ENCODE peak calls at places on chromosomes 4 and X, in four cellular contexts. Q is SK-N-SH, W is HCT116, P is K562. L is an unnamed sample.

GRCh38 chr4:114734581-114734980 is 136.0 kb downstream of the UGT8 start:
- DNase-seq in Q (no peak), W (no peak), P (no peak), L (no peak)

GRCh38 chr4:186693159-186693815 is 30.4 kb downstream of the FAT1 start:
- DNase-seq in Q (no peak), W (peak; percentile 33), P (peak; percentile 32), L (no peak)

GRCh38 chr4:8542776-8543525 is 37.2 kb upstream of the GPR78 start:
- DNase-seq in Q (no peak), W (no peak), P (no peak), L (no peak)

GRCh38 chr4:57719451-57719850 is 609.3 kb upstream of the IGFBP7 start:
- DNase-seq in Q (no peak), W (no peak), P (no peak), L (no peak)

GRCh38 chr4:2364654-2365053 is 53.8 kb downstream of the ZFYVE28 start:
- DNase-seq in Q (no peak), W (no peak), P (peak; percentile 95), L (no peak)

GRCh38 chr4:109967798-109968520 is 55.3 kb downstream of the EGF start:
- DNase-seq in Q (no peak), W (no peak), P (no peak), L (no peak)

GRCh38 chr4:122650148-122650547 is 29.3 kb upstream of the IL21 start:
- DNase-seq in Q (no peak), W (no peak), P (no peak), L (no peak)

GRCh38 chrX:54934890-54935289 is 14.3 kb downstream of the TRO start:
- DNase-seq in Q (no peak), W (no peak), P (no peak), L (no peak)

GRCh38 chr4:88320174-88320779 is 35.9 kb upstream of the PPM1K start:
- DNase-seq in Q (no peak), W (no peak), P (no peak), L (no peak)

GRCh38 chrX:110665636-110666035 is 130.0 kb downstream of the CHRDL1 start:
- DNase-seq in Q (peak; percentile 20), W (no peak), P (peak; percentile 8), L (peak; percentile 7)

GRCh38 chr4:84966382-84967291 is at the start of gene WDFY3:
- DNase-seq in Q (peak; percentile 88), W (peak; percentile 71), P (peak; percentile 60), L (peak; percentile 58)

GRCh38 chr4:178255172-178255571 is 812.9 kb upstream of the AGA start:
- DNase-seq in Q (no peak), W (no peak), P (no peak), L (no peak)

GRCh38 chr4:140367738-140368137 is 5.7 kb upstream of the SCOC start:
- DNase-seq in Q (no peak), W (peak; percentile 12), P (no peak), L (no peak)
- TF ChIP-seq ELF1 in Q (no peak), W (no peak), P (no peak), L (no peak)

GRCh38 chr4:176897226-176897625 is 104.5 kb upstream of the VEGFC start:
- DNase-seq in Q (no peak), W (no peak), P (no peak), L (no peak)

GRCh38 chr4:176894498-176894897 is 101.8 kb upstream of the VEGFC start:
- DNase-seq in Q (no peak), W (no peak), P (no peak), L (peak; percentile 12)

GRCh38 chr4:176898791-176899190 is 106.1 kb upstream of the VEGFC start:
- DNase-seq in Q (no peak), W (no peak), P (no peak), L (no peak)

GRCh38 chr4:176896211-176896610 is 103.5 kb upstream of the VEGFC start:
- DNase-seq in Q (no peak), W (no peak), P (no peak), L (no peak)
- TF ChIP-seq ELF1 in Q (no peak), W (no peak), P (no peak), L (no peak)

DNA sequence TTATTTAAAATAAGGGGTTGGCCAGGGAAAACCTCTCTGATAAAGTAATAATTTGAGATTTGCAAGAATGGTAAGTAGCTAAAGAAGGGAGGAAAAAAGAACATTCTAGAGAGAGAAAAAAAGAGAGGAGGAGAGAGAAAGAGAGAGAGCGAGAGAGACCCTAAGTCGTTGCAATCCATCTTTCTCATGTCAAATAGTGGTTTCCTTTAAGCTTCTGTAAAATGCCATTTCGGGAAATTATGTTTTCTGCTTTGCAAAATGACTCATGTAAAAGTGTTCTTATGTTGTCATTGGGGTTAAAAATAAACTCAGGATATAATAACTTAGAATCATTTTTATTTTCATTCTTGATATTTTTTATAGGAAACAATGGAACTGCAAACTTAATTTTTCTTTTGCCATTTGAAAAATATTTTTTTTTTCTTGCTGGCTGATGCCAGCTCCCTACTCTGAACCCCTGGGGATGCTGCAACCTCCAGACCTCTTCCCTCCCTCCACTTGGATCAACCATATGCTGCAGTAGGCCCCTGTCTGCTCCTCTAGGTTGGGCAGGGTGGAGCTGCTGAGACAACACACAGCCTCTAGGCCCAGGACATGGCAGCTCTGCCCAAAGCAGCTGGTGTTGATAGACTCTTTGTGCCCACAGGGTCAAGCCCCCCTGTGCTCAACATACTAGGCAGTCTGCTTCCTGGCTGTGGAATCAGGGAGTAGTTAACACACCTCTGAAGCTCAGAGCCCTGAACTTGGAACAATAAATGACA is 19.7 kb upstream of the CLNK start:
- DNase-seq in Q (no peak), W (no peak), P (no peak), L (no peak)
- TF ChIP-seq ELF1 in Q (no peak), W (no peak), P (no peak), L (no peak)

GRCh38 chr4:77621254-77621653 is 15.6 kb downstream of the CXCL13 start:
- DNase-seq in Q (no peak), W (no peak), P (no peak), L (no peak)

GRCh38 chr4:77617203-77617602 is 11.6 kb downstream of the CXCL13 start:
- DNase-seq in Q (no peak), W (no peak), P (no peak), L (no peak)

GRCh38 chr4:77619408-77619807 is 13.8 kb downstream of the CXCL13 start:
- DNase-seq in Q (no peak), W (no peak), P (no peak), L (no peak)

GRCh38 chr4:77615153-77615552 is 9.5 kb downstream of the CXCL13 start:
- DNase-seq in Q (no peak), W (no peak), P (no peak), L (no peak)

GRCh38 chr4:77618383-77619241 is 13.0 kb downstream of the CXCL13 start:
- DNase-seq in Q (peak; percentile 68), W (peak; percentile 67), P (peak; percentile 63), L (peak; percentile 40)
- TF ChIP-seq ELF1 in Q (no peak), W (no peak), P (no peak), L (no peak)

DNA sequence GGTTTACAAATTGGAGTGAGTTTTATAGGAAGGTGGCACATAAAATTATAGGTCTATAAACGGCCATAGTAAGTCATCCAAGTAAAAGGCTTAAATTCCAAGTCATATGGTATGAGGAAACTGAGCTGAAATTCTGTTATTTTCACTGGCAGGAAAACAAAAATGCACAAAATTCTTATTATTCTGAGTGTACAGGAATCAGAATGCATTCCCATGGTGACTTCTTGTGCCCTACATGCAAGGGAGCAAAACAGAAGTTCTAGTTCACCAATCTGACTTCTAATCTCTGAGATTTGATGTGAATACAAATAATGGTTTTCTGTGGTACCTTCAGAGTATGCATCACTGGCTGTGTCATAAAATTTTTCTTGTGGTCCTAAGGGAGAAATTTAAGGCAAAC is 102.9 kb downstream of the CLCN4 start:
- DNase-seq in Q (no peak), W (no peak), P (no peak), L (no peak)
- TF ChIP-seq ELF1 in Q (no peak), W (no peak), P (no peak), L (no peak)

DNA sequence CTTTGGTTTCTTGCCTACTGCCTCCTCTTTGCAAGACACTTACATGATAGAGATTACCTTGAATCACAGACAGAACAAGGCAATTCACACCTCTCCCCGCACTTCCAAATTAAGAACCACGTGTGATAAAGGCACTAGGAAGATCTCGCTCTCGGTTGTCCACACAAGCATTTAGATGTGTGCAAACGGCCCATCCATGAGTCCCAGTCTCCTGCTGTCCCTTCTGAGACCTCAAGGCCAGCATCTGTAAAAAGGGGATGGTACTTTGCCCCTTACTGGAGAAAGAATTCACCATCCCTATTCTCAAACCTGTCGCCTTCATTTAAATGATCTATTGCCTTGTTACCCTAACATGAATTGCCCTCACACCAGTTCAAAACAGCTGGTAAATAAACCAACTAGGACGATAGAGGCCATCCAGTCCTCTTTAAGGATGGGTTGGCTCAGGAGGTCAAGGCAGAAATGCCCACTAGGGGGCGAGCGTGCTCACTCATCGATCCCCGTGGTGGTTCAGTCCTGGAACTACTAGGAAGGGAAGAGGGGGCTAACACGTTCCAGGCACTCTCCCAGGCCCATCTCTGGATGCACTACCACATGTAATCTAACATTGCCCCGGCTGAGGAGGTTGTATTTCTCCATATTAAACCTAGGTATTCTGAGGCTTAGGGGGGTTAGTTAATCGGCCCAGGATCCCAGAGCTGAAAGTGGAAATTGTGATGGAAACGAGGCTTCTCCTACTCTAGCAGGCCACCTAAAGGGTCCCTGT is 95.8 kb downstream of the DHX15 start:
- DNase-seq in Q (peak; percentile 82), W (peak; percentile 41), P (peak; percentile 86), L (peak; percentile 44)
- TF ChIP-seq ELF1 in Q (no peak), W (no peak), P (no peak), L (no peak)